ENCODE peak calls at places on chromosomes 11 and 22, in ten cellular contexts. R, I, P, F, X, Y, W, M, N and G are unnamed samples.

GRCh38 chr11:76700177-76701100 is 29.9 kb upstream of the LRRC32 start:
- DNase-seq in F (no peak), I (no peak), X (no peak), N (no peak), M (no peak), P (peak), R (peak), W (no peak), Y (no peak), G (no peak)

GRCh38 chr11:112310414-112310813 is 49.8 kb upstream of the PLET1 start:
- DNase-seq in F (no peak), R (peak), M (no peak), N (no peak), X (no peak), W (no peak), I (no peak), P (no peak), Y (no peak), G (no peak)

GRCh38 chr11:31796523-31797226 is 14.4 kb downstream of the PAX6 start:
- DNase-seq in W (no peak), R (no peak), Y (no peak), M (no peak), F (no peak), P (no peak), I (no peak), X (no peak), N (no peak), G (no peak)

GRCh38 chr11:57637626-57638004 is 12.1 kb downstream of the YPEL4 start:
- DNase-seq in I (no peak), F (no peak), M (no peak), N (peak), Y (no peak), R (no peak), P (no peak), W (no peak), X (peak), G (no peak)

GRCh38 chr11:73233211-73233610 is 15.1 kb downstream of the P2RY2 start:
- DNase-seq in X (peak), F (no peak), R (no peak), W (no peak), P (peak), Y (no peak), I (no peak), M (no peak), N (no peak), G (no peak)

GRCh38 chr11:18699848-18700261 is 1.3 kb downstream of the TMEM86A start:
- DNase-seq in Y (no peak), F (peak), P (no peak), R (no peak), M (no peak), N (no peak), W (peak), I (no peak), X (no peak), G (no peak)

GRCh38 chr11:61380914-61381313 is 11.5 kb upstream of the TMEM216 start:
- DNase-seq in N (no peak), M (no peak), R (no peak), Y (no peak), W (no peak), F (no peak), I (no peak), X (no peak), P (no peak), G (no peak)

GRCh38 chr11:109914038-109914437 is 179.2 kb upstream of the ZC3H12C start:
- DNase-seq in Y (no peak), X (no peak), F (no peak), N (peak), W (no peak), I (no peak), R (peak), P (no peak), M (peak), G (no peak)

GRCh38 chr22:23113067-23113846 is 28.5 kb downstream of the RSPH14 start:
- DNase-seq in M (no peak), R (no peak), F (peak), I (peak), X (no peak), Y (peak), W (peak), N (no peak), P (no peak), G (no peak)

GRCh38 chr22:42000466-42000865 is 1.9 kb downstream of the WBP2NL start:
- DNase-seq in X (peak), P (peak), W (no peak), I (no peak), N (no peak), M (no peak), R (no peak), F (no peak), Y (no peak), G (no peak)

GRCh38 chr22:39174498-39175120 is 22.1 kb upstream of the CBX7 start:
- DNase-seq in W (no peak), M (peak), N (peak), I (no peak), R (peak), P (peak), Y (no peak), F (no peak), X (peak), G (peak)

GRCh38 chr11:91773090-91773489 is 451.5 kb upstream of the FAT3 start:
- DNase-seq in N (no peak), F (no peak), P (no peak), Y (no peak), R (no peak), M (peak), I (peak), X (peak), W (no peak), G (peak)

GRCh38 chr11:122230387-122230760 is 114.4 kb upstream of the BLID start:
- DNase-seq in X (no peak), M (no peak), R (no peak), F (no peak), I (no peak), Y (no peak), N (no peak), W (no peak), P (no peak), G (no peak)

GRCh38 chr22:29226246-29226981 is 20.7 kb downstream of the EMID1 start:
- DNase-seq in I (no peak), R (no peak), M (no peak), N (peak), Y (no peak), F (no peak), W (no peak), P (peak), X (no peak), G (no peak)

GRCh38 chr11:8810331-8811301 is 100.4 kb upstream of the AKIP1 start:
- DNase-seq in X (peak), F (peak), M (peak), P (peak), R (peak), I (peak), W (peak), N (peak), Y (peak), G (peak)

GRCh38 chr11:112795142-112795815 is 165.9 kb upstream of the NCAM1 start:
- DNase-seq in N (peak), X (peak), I (no peak), F (no peak), W (no peak), P (no peak), M (peak), R (peak), Y (no peak), G (peak)

GRCh38 chr11:119305556-119306372 is 11.2 kb downstream of the MCAM start:
- DNase-seq in N (no peak), P (no peak), W (no peak), I (no peak), X (no peak), Y (no peak), F (no peak), M (no peak), R (no peak), G (no peak)

GRCh38 chr11:119835804-119836203 is 106.8 kb upstream of the NECTIN1 start:
- DNase-seq in R (no peak), F (no peak), P (peak), M (no peak), W (no peak), N (no peak), Y (no peak), I (no peak), X (no peak), G (no peak)